ENCODE peak calls at places on chromosomes 16 and 17, in eight cellular contexts. K, F, C, X, P, S, L and E are unnamed samples.

GRCh38 chr16:50599494-50599893 is 51.3 kb downstream of the NKD1 start:
- DNase-seq in K (no peak), F (no peak), C (no peak), X (no peak), P (no peak), S (peak; percentile 51), L (no peak), E (no peak)

GRCh38 chr17:56679148-56679766 is 85.8 kb downstream of the NOG start:
- DNase-seq in K (peak; percentile 16), F (peak; percentile 36), C (no peak), X (no peak), P (no peak), S (no peak), L (peak; percentile 66), E (no peak)

GRCh38 chr16:85005278-85006069 is 5.9 kb downstream of the ZDHHC7 start:
- DNase-seq in K (no peak), F (peak; percentile 59), C (no peak), X (no peak), P (no peak), S (no peak), L (no peak), E (no peak)

GRCh38 chr17:69431835-69432234 is 17.3 kb downstream of the MAP2K6 start:
- DNase-seq in K (no peak), F (no peak), C (no peak), X (no peak), P (no peak), S (no peak), L (no peak), E (no peak)

GRCh38 chr16:685967-686366 is 1.8 kb upstream of the JMJD8 start:
- DNase-seq in K (peak; percentile 62), F (peak; percentile 39), C (no peak), X (no peak), P (no peak), S (no peak), L (no peak), E (no peak)

GRCh38 chr17:61877837-61878236 is 14.5 kb upstream of the BRIP1 start:
- DNase-seq in K (no peak), F (no peak), C (no peak), X (no peak), P (no peak), S (no peak), L (no peak), E (no peak)

GRCh38 chr17:79627766-79628690 is 17.2 kb upstream of the RBFOX3 start:
- DNase-seq in K (no peak), F (no peak), C (peak; percentile 50), X (no peak), P (no peak), S (no peak), L (no peak), E (peak; percentile 8)

GRCh38 chr17:44688675-44689491 is 693 bp downstream of the CCDC43 start:
- DNase-seq in K (no peak), F (no peak), C (no peak), X (no peak), P (no peak), S (no peak), L (peak; percentile 28), E (no peak)

GRCh38 chr16:23469814-23470213 is 16.8 kb upstream of the COG7 start:
- DNase-seq in K (no peak), F (no peak), C (no peak), X (no peak), P (no peak), S (peak; percentile 33), L (peak; percentile 58), E (no peak)

GRCh38 chr16:28282045-28282444 is 10.3 kb upstream of the SBK1 start:
- DNase-seq in K (no peak), F (no peak), C (no peak), X (no peak), P (no peak), S (no peak), L (no peak), E (no peak)

GRCh38 chr17:1000597-1001490 is 3.9 kb downstream of the TIMM22 start:
- DNase-seq in K (no peak), F (peak; percentile 80), C (peak; percentile 70), X (no peak), P (no peak), S (no peak), L (no peak), E (no peak)

GRCh38 chr17:66373944-66374817 is 71.8 kb downstream of the PRKCA start:
- DNase-seq in K (no peak), F (peak; percentile 41), C (no peak), X (no peak), P (peak; percentile 41), S (no peak), L (no peak), E (peak; percentile 46)

GRCh38 chr16:85436636-85437160 is 176.4 kb upstream of the GSE1 start:
- DNase-seq in K (no peak), F (peak; percentile 37), C (no peak), X (no peak), P (no peak), S (no peak), L (no peak), E (no peak)

GRCh38 chr17:75793453-75793852 is 8.8 kb downstream of the UNK start:
- DNase-seq in K (no peak), F (no peak), C (no peak), X (no peak), P (no peak), S (no peak), L (no peak), E (no peak)

GRCh38 chr17:76586741-76587487 is 1.3 kb upstream of the ST6GALNAC2 start:
- DNase-seq in K (no peak), F (no peak), C (no peak), X (no peak), P (no peak), S (no peak), L (no peak), E (no peak)

GRCh38 chr17:21282231-21282630 is 2.3 kb upstream of the MAP2K3 start:
- DNase-seq in K (no peak), F (peak; percentile 95), C (peak; percentile 94), X (no peak), P (no peak), S (peak; percentile 86), L (peak; percentile 93), E (no peak)

GRCh38 chr17:39485555-39485954 is 24.3 kb downstream of the CDK12 start:
- DNase-seq in K (no peak), F (peak; percentile 74), C (no peak), X (no peak), P (no peak), S (peak; percentile 86), L (no peak), E (no peak)

GRCh38 chr16:30997000-30997886 is 12.2 kb downstream of the HSD3B7 start:
- DNase-seq in K (peak; percentile 56), F (peak; percentile 72), C (peak; percentile 90), X (peak; percentile 51), P (peak; percentile 78), S (peak; percentile 56), L (peak; percentile 93), E (peak; percentile 47)

GRCh38 chr16:73692861-73693260 is 603.8 kb upstream of the PSMD7 start:
- DNase-seq in K (no peak), F (no peak), C (no peak), X (no peak), P (no peak), S (no peak), L (no peak), E (no peak)

GRCh38 chr17:60079401-60079861 is 710 bp upstream of the HEATR6 start:
- DNase-seq in K (no peak), F (peak; percentile 50), C (no peak), X (no peak), P (no peak), S (no peak), L (peak; percentile 26), E (no peak)

GRCh38 chr17:76238847-76239537 is 1.3 kb downstream of the RNF157 start:
- DNase-seq in K (no peak), F (no peak), C (no peak), X (no peak), P (no peak), S (no peak), L (no peak), E (no peak)

DNA sequence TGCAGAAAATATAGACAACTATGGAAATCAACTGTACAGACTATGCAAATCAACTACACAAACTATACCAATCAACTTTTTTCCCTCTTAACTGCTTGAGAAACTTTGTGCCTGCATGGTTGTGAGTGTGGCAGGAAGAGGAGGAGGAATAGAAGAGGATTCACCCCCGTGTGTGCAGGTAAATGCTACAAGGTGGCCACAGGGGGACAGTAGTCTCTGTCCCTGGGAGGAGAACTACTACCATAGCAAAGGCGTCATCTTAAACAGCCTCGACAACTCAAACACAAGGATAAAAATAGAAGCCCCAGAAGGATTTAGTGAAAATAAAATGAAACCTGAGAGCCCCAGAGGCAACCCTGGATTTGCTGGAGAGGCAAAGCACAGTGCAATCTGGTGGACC is 199.6 kb upstream of the DYNLRB2 start:
- DNase-seq in K (no peak), F (no peak), C (no peak), X (no peak), P (no peak), S (no peak), L (no peak), E (no peak)
- TF ChIP-seq CTCF in K (no peak), F (no peak), C (no peak), X (no peak), P (no peak), S (peak; percentile 11), L (no peak), E (no peak)

GRCh38 chr17:16304832-16305231 is 48.4 kb downstream of the CENPV start:
- DNase-seq in K (peak; percentile 26), F (peak; percentile 53), C (no peak), X (no peak), P (no peak), S (no peak), L (no peak), E (no peak)
- TF ChIP-seq CTCF in K (no peak), F (peak; percentile 59), C (no peak), X (peak; percentile 61), P (peak; percentile 46), S (peak; percentile 50), L (peak; percentile 72), E (peak; percentile 26)

GRCh38 chr16:77786448-77786847 is 1.9 kb upstream of the VAT1L start:
- DNase-seq in K (no peak), F (no peak), C (no peak), X (no peak), P (no peak), S (no peak), L (no peak), E (no peak)

GRCh38 chr16:77782694-77783093 is 5.7 kb upstream of the VAT1L start:
- DNase-seq in K (no peak), F (no peak), C (no peak), X (no peak), P (no peak), S (no peak), L (no peak), E (no peak)

GRCh38 chr16:77785365-77785764 is 3.0 kb upstream of the VAT1L start:
- DNase-seq in K (no peak), F (no peak), C (no peak), X (no peak), P (no peak), S (no peak), L (no peak), E (no peak)

GRCh38 chr16:77787452-77787851 is 912 bp upstream of the VAT1L start:
- DNase-seq in K (no peak), F (no peak), C (no peak), X (no peak), P (no peak), S (no peak), L (no peak), E (no peak)

GRCh38 chr16:77784441-77785356 is 3.7 kb upstream of the VAT1L start:
- DNase-seq in K (no peak), F (no peak), C (no peak), X (no peak), P (no peak), S (no peak), L (no peak), E (no peak)
- TF ChIP-seq CTCF in K (peak; percentile 30), F (peak; percentile 25), C (no peak), X (peak; percentile 16), P (no peak), S (peak; percentile 33), L (no peak), E (no peak)

GRCh38 chr16:67260426-67261063 is 11.8 kb downstream of the SLC9A5 start:
- DNase-seq in K (no peak), F (peak; percentile 77), C (no peak), X (no peak), P (no peak), S (no peak), L (no peak), E (no peak)
- TF ChIP-seq CTCF in K (peak; percentile 12), F (peak; percentile 77), C (peak; percentile 26), X (peak; percentile 77), P (peak; percentile 10), S (peak; percentile 78), L (peak; percentile 58), E (no peak)